ENCODE peak calls at places on chromosome X, in seven cellular contexts. X is stomach, J is Peyer's patch, T is MG63, V is iPS DF 6.9, H is colonic mucosa, K is PC-3. A is an unnamed sample. For H3K9me3, the result is how much of the 10 kb centered on the place peaks cover.

GRCh38 chrX:73850124-73851013 is 287.4 kb downstream of the CHIC1 start:
- DNase-seq in K (peak), J (no peak), V (no peak), H (peak), T (peak), X (peak), A (no peak)

GRCh38 chrX:108177321-108177990 is 85.9 kb downstream of the ATG4A start:
- DNase-seq in K (no peak), V (no peak), X (no peak), H (no peak), T (no peak), J (no peak), A (no peak)

GRCh38 chrX:120568047-120568446 is 7.3 kb upstream of the CUL4B start:
- DNase-seq in K (no peak), V (no peak), X (no peak), T (no peak), H (no peak), J (no peak), A (no peak)

GRCh38 chrX:13545731-13546130 is 23.7 kb upstream of the EGFL6 start:
- DNase-seq in J (no peak), X (no peak), H (no peak), V (no peak), K (no peak), T (no peak), A (no peak)

GRCh38 chrX:119636419-119636818 is 30.2 kb upstream of the NKRF start:
- DNase-seq in T (no peak), K (no peak), X (no peak), V (no peak), H (no peak), J (no peak), A (no peak)

GRCh38 chrX:1554469-1555210 is 17.7 kb upstream of the P2RY8 start:
- DNase-seq in V (no peak), H (no peak), X (peak), T (no peak), J (no peak), K (no peak), A (peak)

GRCh38 chrX:137430984-137431475 is 134.9 kb upstream of the ZIC3 start:
- DNase-seq in K (no peak), T (no peak), X (no peak), H (no peak), V (no peak), J (no peak), A (no peak)

GRCh38 chrX:72265263-72265662 is 11.8 kb downstream of the RPS4X start:
- DNase-seq in X (no peak), T (no peak), H (no peak), J (no peak), V (no peak), K (no peak), A (no peak)

GRCh38 chrX:109839694-109840358 is 106.8 kb upstream of the ACSL4 start:
- DNase-seq in H (no peak), T (peak), X (no peak), K (no peak), J (no peak), V (no peak), A (no peak)

GRCh38 chrX:118729043-118729652 is 1.7 kb downstream of the IL13RA1 start:
- DNase-seq in T (no peak), X (no peak), V (no peak), J (no peak), K (no peak), H (no peak), A (no peak)

GRCh38 chrX:16771483-16772398 is 14.5 kb upstream of the TXLNG start:
- DNase-seq in J (peak), K (peak), T (no peak), V (no peak), H (peak), X (no peak), A (no peak)

GRCh38 chrX:141724186-141724585 is 25.6 kb upstream of the SPANXD start:
- DNase-seq in K (no peak), X (no peak), V (no peak), H (no peak), J (no peak), T (no peak), A (no peak)

GRCh38 chrX:2897311-2897689 is 31.8 kb downstream of the ARSD start:
- DNase-seq in K (peak), V (no peak), T (no peak), J (no peak), H (no peak), X (peak), A (no peak)

GRCh38 chrX:68043713-68044438 is 389.4 kb downstream of the OPHN1 start:
- DNase-seq in J (no peak), X (no peak), V (no peak), H (no peak), K (no peak), T (no peak), A (no peak)

GRCh38 chrX:46180258-46180687 is 364.9 kb downstream of the ZNF674 start:
- DNase-seq in V (no peak), T (peak), X (no peak), H (no peak), J (peak), K (peak), A (no peak)

GRCh38 chrX:130012683-130013082 is 30.2 kb downstream of the BCORL1 start:
- DNase-seq in X (no peak), J (no peak), H (no peak), T (no peak), K (no peak), V (no peak), A (no peak)

GRCh38 chrX:76064825-76065224 is 108.0 kb upstream of the PBDC1 start:
- DNase-seq in H (no peak), V (no peak), X (no peak), K (no peak), J (no peak), T (no peak), A (no peak)

GRCh38 chrX:344371-344901 is 25.8 kb upstream of the GTPBP6 start:
- DNase-seq in H (no peak), T (no peak), V (no peak), X (no peak), J (no peak), K (no peak), A (no peak)

DNA sequence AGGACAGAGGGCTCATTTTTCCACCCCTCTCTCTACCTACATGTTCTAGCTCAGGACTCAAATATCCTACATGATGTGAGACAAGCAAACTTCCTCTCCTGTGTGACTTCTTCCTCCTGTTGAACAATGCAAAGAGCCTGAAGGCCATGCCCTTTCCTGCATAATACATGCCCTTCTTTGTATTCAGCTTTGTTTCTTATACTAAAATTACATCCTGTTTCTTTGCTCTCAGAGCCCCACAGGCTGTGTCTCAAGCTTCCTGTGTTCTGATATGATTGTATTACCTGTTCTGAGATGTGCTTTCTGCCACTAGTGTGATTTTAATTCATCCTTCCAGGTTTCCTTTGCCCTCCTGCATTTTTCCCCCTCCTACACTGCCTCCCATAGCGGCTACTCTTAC is 166.4 kb upstream of the AFF2 start:
- DNase-seq in T (no peak), X (no peak), K (no peak), H (no peak), J (no peak), V (no peak), A (no peak)
- H3K9me3 ChIP-seq in T (under half), X (under half), K (under half), H (under half), J (under half), V (under half), A (under half)

GRCh38 chrX:155768036-155768769 is 112.9 kb upstream of the VAMP7 start:
- DNase-seq in X (no peak), V (no peak), T (no peak), K (no peak), H (no peak), J (no peak), A (no peak)
- H3K9me3 ChIP-seq in X (under half), V (under half), T (under half), K (under half), H (under half), J (under half), A (under half)

GRCh38 chrX:153897899-153898298 is 6.6 kb upstream of the AVPR2 start:
- DNase-seq in V (no peak), J (no peak), K (no peak), X (no peak), T (no peak), H (no peak), A (no peak)
- H3K9me3 ChIP-seq in V (under half), J (under half), K (under half), X (under half), T (under half), H (under half), A (under half)

GRCh38 chrX:63430026-63430425 is 78.9 kb upstream of the SPIN4 start:
- DNase-seq in J (no peak), X (no peak), V (no peak), H (no peak), T (no peak), K (no peak), A (no peak)
- H3K9me3 ChIP-seq in J (under half), X (under half), V (under half), H (under half), T (under half), K (under half), A (under half)

DNA sequence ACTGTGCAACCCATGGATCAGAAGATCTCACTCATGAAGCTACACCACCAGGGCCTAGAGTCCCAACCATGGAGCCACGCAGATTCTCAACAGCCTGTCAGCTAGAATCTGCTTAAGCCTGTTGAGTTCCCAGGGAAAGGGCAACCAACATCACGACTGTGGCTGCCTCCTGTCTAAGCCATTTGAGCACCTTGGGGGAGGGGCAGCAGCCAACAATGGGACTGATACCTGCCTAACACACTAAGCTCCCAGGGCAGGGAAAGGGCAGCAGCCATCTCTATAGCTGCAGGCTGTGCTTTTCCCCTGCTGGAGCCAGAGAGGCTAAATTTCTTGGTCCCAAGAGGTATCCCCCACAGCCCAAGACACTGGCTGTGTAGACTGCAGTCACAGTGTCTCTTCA is 96.5 kb upstream of the TCEAL2 start:
- DNase-seq in V (no peak), T (no peak), K (no peak), H (no peak), J (no peak), X (no peak), A (no peak)
- H3K9me3 ChIP-seq in V (under half), T (under half), K (under half), H (under half), J (under half), X (under half), A (under half)

GRCh38 chrX:144293229-144293628 is 409.4 kb downstream of the UBE2NL start:
- DNase-seq in X (no peak), H (no peak), J (no peak), K (peak), V (no peak), T (peak), A (no peak)
- H3K9me3 ChIP-seq in X (under half), H (under half), J (under half), K (under half), V (under half), T (under half), A (under half)

GRCh38 chrX:64850371-64851082 is 125.7 kb downstream of the ZC4H2 start:
- DNase-seq in X (no peak), H (no peak), V (no peak), K (no peak), J (no peak), T (no peak), A (no peak)
- H3K9me3 ChIP-seq in X (under half), H (under half), V (under half), K (under half), J (under half), T (under half), A (under half)

DNA sequence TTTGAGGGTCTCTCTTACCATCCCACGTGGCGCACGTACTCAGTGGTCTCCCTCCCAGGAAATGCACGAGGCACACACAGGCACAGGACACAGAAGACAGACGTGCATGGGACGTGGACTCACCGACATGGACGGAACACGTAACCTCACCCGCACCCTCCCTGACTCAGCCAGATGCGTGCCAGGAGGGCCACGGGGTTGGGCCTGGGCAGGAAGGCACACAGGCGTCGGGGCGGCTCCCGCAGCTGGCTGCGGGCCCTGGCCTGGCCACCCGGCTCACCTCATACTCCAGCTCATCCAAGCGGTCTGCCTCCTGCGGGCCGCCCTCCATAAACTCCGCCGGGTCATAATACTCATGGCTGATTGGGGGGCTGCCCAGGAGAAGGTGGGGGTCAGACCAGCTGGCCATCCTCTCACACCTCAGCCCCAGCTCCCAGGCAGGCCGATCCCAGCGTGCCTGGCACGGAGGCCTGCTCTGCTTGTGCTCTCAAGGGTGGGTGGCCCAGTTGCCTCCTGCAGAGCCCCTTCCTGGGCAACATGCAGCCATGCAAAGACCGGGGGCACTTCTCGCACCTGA is 12.6 kb downstream of the SSR4 start:
- DNase-seq in J (no peak), T (peak), H (no peak), V (no peak), X (no peak), K (no peak), A (no peak)
- H3K9me3 ChIP-seq in J (under half), T (under half), H (under half), V (under half), X (under half), K (under half), A (under half)

GRCh38 chrX:143873343-143873742 is 10.5 kb upstream of the UBE2NL start:
- DNase-seq in H (no peak), T (peak), X (no peak), V (no peak), J (no peak), K (peak), A (no peak)

GRCh38 chrX:143869018-143869417 is 14.9 kb upstream of the UBE2NL start:
- DNase-seq in K (no peak), J (no peak), V (no peak), X (no peak), H (no peak), T (no peak), A (no peak)
- H3K9me3 ChIP-seq in K (under half), J (under half), V (under half), X (under half), H (under half), T (under half), A (under half)

A was measured in T-helper 17 cell.